ENCODE peak calls at places on chromosome 22, in eight cellular contexts. U is endothelial cell of umbilical vein, L is SK-N-SH, T is HCT116, K is K562, X is HepG2, H is H1, G is GM12878. S is an unnamed sample.

GRCh38 chr22:21909871-21910270 is 42.4 kb upstream of the MAPK1 start:
- DNase-seq in U (no peak), L (no peak), T (no peak), K (no peak), X (no peak), H (no peak), G (no peak), S (no peak)

GRCh38 chr22:33330534-33330933 is 272.4 kb upstream of the SYN3 start:
- DNase-seq in U (no peak), L (no peak), T (no peak), K (no peak), X (no peak), H (no peak), G (no peak), S (no peak)

GRCh38 chr22:35638408-35638807 is 9.8 kb upstream of the APOL6 start:
- DNase-seq in U (no peak), L (peak; percentile 89), T (no peak), K (no peak), X (no peak), H (no peak), G (no peak), S (no peak)

GRCh38 chr22:37169412-37169811 is 18.6 kb downstream of the C1QTNF6 start:
- DNase-seq in U (no peak), L (no peak), T (no peak), K (no peak), X (no peak), H (no peak), G (no peak), S (no peak)

GRCh38 chr22:44292007-44292370 is 20.8 kb downstream of the SHISAL1 start:
- DNase-seq in U (no peak), L (no peak), T (no peak), K (no peak), X (no peak), H (no peak), G (no peak), S (no peak)

GRCh38 chr22:48881326-48881980 is 946.2 kb downstream of the BRD1 start:
- DNase-seq in U (no peak), L (no peak), T (no peak), K (no peak), X (no peak), H (no peak), G (no peak), S (no peak)

GRCh38 chr22:22855617-22856308 is 31.9 kb upstream of the IGLL5 start:
- DNase-seq in U (no peak), L (peak; percentile 68), T (no peak), K (peak; percentile 96), X (peak; percentile 12), H (no peak), G (no peak), S (no peak)

GRCh38 chr22:21605887-21606564 is 23.8 kb downstream of the YDJC start:
- DNase-seq in U (no peak), L (no peak), T (no peak), K (no peak), X (no peak), H (no peak), G (no peak), S (no peak)

GRCh38 chr22:28402539-28402938 is 277.1 kb downstream of the TTC28 start:
- DNase-seq in U (no peak), L (no peak), T (no peak), K (no peak), X (no peak), H (no peak), G (peak; percentile 24), S (no peak)

GRCh38 chr22:37782340-37783168 is 25.2 kb upstream of the GCAT start:
- DNase-seq in U (peak; percentile 29), L (no peak), T (peak; percentile 97), K (peak; percentile 53), X (peak; percentile 63), H (no peak), G (no peak), S (no peak)

GRCh38 chr22:26066534-26066933 is 102.7 kb upstream of the SEZ6L start:
- DNase-seq in U (no peak), L (no peak), T (no peak), K (no peak), X (no peak), H (peak; percentile 7), G (no peak), S (no peak)

GRCh38 chr22:46842606-46843005 is 80.2 kb downstream of the TBC1D22A start:
- DNase-seq in U (no peak), L (no peak), T (no peak), K (no peak), X (no peak), H (no peak), G (no peak), S (no peak)

GRCh38 chr22:22391543-22391942 is 117.0 kb downstream of the ZNF280B start:
- DNase-seq in U (no peak), L (no peak), T (no peak), K (peak; percentile 10), X (no peak), H (no peak), G (no peak), S (no peak)

GRCh38 chr22:28442951-28443876 is 236.4 kb downstream of the TTC28 start:
- DNase-seq in U (peak; percentile 80), L (peak; percentile 66), T (no peak), K (no peak), X (peak; percentile 20), H (peak; percentile 41), G (no peak), S (no peak)

GRCh38 chr22:23718371-23719165 is 27.8 kb downstream of the RGL4 start:
- DNase-seq in U (peak; percentile 10), L (no peak), T (no peak), K (no peak), X (no peak), H (no peak), G (no peak), S (no peak)

GRCh38 chr22:37150701-37151100 is 985 bp upstream of the IL2RB start:
- DNase-seq in U (no peak), L (no peak), T (no peak), K (no peak), X (no peak), H (no peak), G (no peak), S (no peak)

GRCh38 chr22:21587803-21588611 is 20.5 kb downstream of the UBE2L3 start:
- DNase-seq in U (no peak), L (no peak), T (no peak), K (peak; percentile 93), X (no peak), H (no peak), G (peak; percentile 78), S (no peak)

GRCh38 chr22:25757686-25758085 is 15.7 kb downstream of the MYO18B start:
- DNase-seq in U (peak; percentile 30), L (no peak), T (no peak), K (no peak), X (no peak), H (no peak), G (no peak), S (no peak)

GRCh38 chr22:32850591-32851517 is 49.3 kb downstream of the TIMP3 start:
- DNase-seq in U (no peak), L (no peak), T (no peak), K (no peak), X (no peak), H (no peak), G (no peak), S (no peak)

GRCh38 chr22:45328822-45329535 is 19.2 kb downstream of the FAM118A start:
- DNase-seq in U (no peak), L (peak; percentile 77), T (no peak), K (no peak), X (no peak), H (no peak), G (no peak), S (no peak)

GRCh38 chr22:47174096-47174495 is 411.6 kb downstream of the TBC1D22A start:
- DNase-seq in U (no peak), L (no peak), T (no peak), K (no peak), X (no peak), H (no peak), G (no peak), S (no peak)

GRCh38 chr22:44595841-44596341 is 97.9 kb upstream of the RTL6 start:
- DNase-seq in U (peak; percentile 21), L (peak; percentile 44), T (no peak), K (no peak), X (no peak), H (no peak), G (no peak), S (no peak)

GRCh38 chr22:37781434-37782059 is 26.2 kb upstream of the GCAT start:
- DNase-seq in U (no peak), L (no peak), T (no peak), K (no peak), X (peak; percentile 42), H (no peak), G (no peak), S (no peak)

GRCh38 chr22:19199479-19199878 is 20.9 kb upstream of the SLC25A1 start:
- DNase-seq in U (no peak), L (no peak), T (no peak), K (no peak), X (no peak), H (no peak), G (no peak), S (no peak)
- H3K9ac ChIP-seq in U (no peak overlapping the region), L (no peak overlapping the region), T (no peak overlapping the region), K (no peak overlapping the region), X (no peak overlapping the region), H (no peak overlapping the region), G (no peak overlapping the region), S (no peak overlapping the region)

GRCh38 chr22:50105529-50106100 is 15.8 kb downstream of the MOV10L1 start:
- DNase-seq in U (peak; percentile 38), L (no peak), T (no peak), K (peak; percentile 38), X (no peak), H (no peak), G (peak; percentile 33), S (no peak)
- TF ChIP-seq POLR2AphosphoS5 in U (no peak), L (no peak), T (no peak), K (no peak), X (no peak), H (no peak), G (peak; percentile 58), S (no peak)

GRCh38 chr22:50548046-50548912 is 2.6 kb downstream of the KLHDC7B start:
- DNase-seq in U (no peak), L (peak; percentile 38), T (no peak), K (no peak), X (no peak), H (no peak), G (no peak), S (no peak)
- H3K4me3 ChIP-seq in U (no peak overlapping the region), L (no peak overlapping the region), T (no peak overlapping the region), K (no peak overlapping the region), X (no peak overlapping the region), H (no peak overlapping the region), G (peak overlapping the region; percentile 38), S (no peak overlapping the region)

GRCh38 chr22:42528591-42529307 is 9.2 kb upstream of the RRP7A start:
- DNase-seq in U (no peak), L (peak; percentile 70), T (no peak), K (no peak), X (no peak), H (no peak), G (no peak), S (no peak)
- H3K9ac ChIP-seq in U (no peak overlapping the region), L (no peak overlapping the region), T (no peak overlapping the region), K (no peak overlapping the region), X (no peak overlapping the region), H (no peak overlapping the region), G (no peak overlapping the region), S (no peak overlapping the region)